ENCODE peak calls at places on chromosomes 13 and 19, in six cellular contexts. One of them, this sample, is unnamed.

GRCh38 chr13:56378566-56378965 is 762.2 kb upstream of the PRR20A start:
- DNase-seq in stimulated activated CD8-positive, alpha-beta memory T cell treated with anti-CD3 and anti-CD28 coated beads, Interleukin-2, amount 100 ng/mL, for 1 hour: no peak
- DNase-seq in NCI-H1092 treated with DMSO at 0.1 percent for 48 hours: no peak
- DNase-seq in activated CD4-positive, CD25-positive, alpha-beta regulatory T cell: no peak
- DNase-seq in T-cell: no peak
- DNase-seq in iPS DF 6.9: no peak
- DNase-seq in this sample: no peak

GRCh38 chr13:25874907-25875306 is 176.9 kb downstream of the SHISA2 start:
- DNase-seq in stimulated activated CD8-positive, alpha-beta memory T cell treated with anti-CD3 and anti-CD28 coated beads, Interleukin-2, amount 100 ng/mL, for 1 hour: peak
- DNase-seq in activated CD4-positive, CD25-positive, alpha-beta regulatory T cell: peak
- DNase-seq in iPS DF 6.9: no peak
- DNase-seq in NCI-H1092 treated with DMSO at 0.1 percent for 48 hours: no peak
- DNase-seq in T-cell: peak
- DNase-seq in this sample: no peak

GRCh38 chr13:19178901-19179593 is 2.6 kb downstream of the TUBA3C start:
- DNase-seq in stimulated activated CD8-positive, alpha-beta memory T cell treated with anti-CD3 and anti-CD28 coated beads, Interleukin-2, amount 100 ng/mL, for 1 hour: no peak
- DNase-seq in activated CD4-positive, CD25-positive, alpha-beta regulatory T cell: no peak
- DNase-seq in NCI-H1092 treated with DMSO at 0.1 percent for 48 hours: no peak
- DNase-seq in T-cell: no peak
- DNase-seq in iPS DF 6.9: no peak
- DNase-seq in this sample: no peak

GRCh38 chr19:4014541-4015491 is 7.3 kb downstream of the PIAS4 start:
- DNase-seq in stimulated activated CD8-positive, alpha-beta memory T cell treated with anti-CD3 and anti-CD28 coated beads, Interleukin-2, amount 100 ng/mL, for 1 hour: no peak
- DNase-seq in NCI-H1092 treated with DMSO at 0.1 percent for 48 hours: no peak
- DNase-seq in activated CD4-positive, CD25-positive, alpha-beta regulatory T cell: no peak
- DNase-seq in iPS DF 6.9: peak
- DNase-seq in T-cell: peak
- DNase-seq in this sample: no peak

GRCh38 chr13:25232937-25233515 is 54.3 kb downstream of the MTMR6 start:
- DNase-seq in T-cell: no peak
- DNase-seq in activated CD4-positive, CD25-positive, alpha-beta regulatory T cell: no peak
- DNase-seq in stimulated activated CD8-positive, alpha-beta memory T cell treated with anti-CD3 and anti-CD28 coated beads, Interleukin-2, amount 100 ng/mL, for 1 hour: no peak
- DNase-seq in iPS DF 6.9: no peak
- DNase-seq in NCI-H1092 treated with DMSO at 0.1 percent for 48 hours: peak
- DNase-seq in this sample: peak

GRCh38 chr13:73971481-73971880 is 162.7 kb downstream of the KLF12 start:
- DNase-seq in iPS DF 6.9: no peak
- DNase-seq in T-cell: no peak
- DNase-seq in stimulated activated CD8-positive, alpha-beta memory T cell treated with anti-CD3 and anti-CD28 coated beads, Interleukin-2, amount 100 ng/mL, for 1 hour: no peak
- DNase-seq in activated CD4-positive, CD25-positive, alpha-beta regulatory T cell: no peak
- DNase-seq in NCI-H1092 treated with DMSO at 0.1 percent for 48 hours: no peak
- DNase-seq in this sample: no peak

GRCh38 chr19:49117677-49118564 is 1.0 kb downstream of the C19orf73 start:
- DNase-seq in T-cell: no peak
- DNase-seq in activated CD4-positive, CD25-positive, alpha-beta regulatory T cell: no peak
- DNase-seq in iPS DF 6.9: no peak
- DNase-seq in NCI-H1092 treated with DMSO at 0.1 percent for 48 hours: no peak
- DNase-seq in stimulated activated CD8-positive, alpha-beta memory T cell treated with anti-CD3 and anti-CD28 coated beads, Interleukin-2, amount 100 ng/mL, for 1 hour: no peak
- DNase-seq in this sample: no peak

GRCh38 chr19:55553217-55554182 is 8.2 kb upstream of the SBK3 start:
- DNase-seq in stimulated activated CD8-positive, alpha-beta memory T cell treated with anti-CD3 and anti-CD28 coated beads, Interleukin-2, amount 100 ng/mL, for 1 hour: no peak
- DNase-seq in iPS DF 6.9: no peak
- DNase-seq in activated CD4-positive, CD25-positive, alpha-beta regulatory T cell: no peak
- DNase-seq in NCI-H1092 treated with DMSO at 0.1 percent for 48 hours: no peak
- DNase-seq in T-cell: no peak
- DNase-seq in this sample: no peak

This sample was measured in NCI-H1105 treated with DMSO at 0.1 percent for 48 hours.